ENCODE peak calls at places on chromosomes 4 and X, in five cellular contexts. S is kidney epithelial cell, M is uterus, L is hepatocyte, N is mucosa of descending colon. E is an unnamed sample.

GRCh38 chr4:118848242-118848641 is 12.3 kb upstream of the SEC24D start:
- DNase-seq in L (no peak), M (no peak), S (no peak), N (no peak), E (no peak)

GRCh38 chrX:15864629-15865028 is 10.0 kb upstream of the AP1S2 start:
- DNase-seq in L (no peak), M (no peak), N (no peak), S (no peak), E (no peak)

GRCh38 chr4:128163177-128164117 is 102.3 kb downstream of the LARP1B start:
- DNase-seq in N (no peak), L (peak; percentile 8), M (no peak), S (peak; percentile 61), E (no peak)

GRCh38 chr4:183634086-183634485 is 24.9 kb downstream of the RWDD4 start:
- DNase-seq in N (no peak), M (no peak), S (no peak), L (no peak), E (no peak)

GRCh38 chr4:149164282-149164681 is 651.4 kb downstream of the IQCM start:
- DNase-seq in S (no peak), M (no peak), L (peak; percentile 5), N (no peak), E (no peak)

GRCh38 chrX:10612215-10612614 is 8.2 kb downstream of the MID1 start:
- DNase-seq in L (no peak), S (no peak), N (no peak), M (no peak), E (no peak)

GRCh38 chr4:41185614-41186609 is 28.4 kb downstream of the APBB2 start:
- DNase-seq in L (peak; percentile 30), N (no peak), M (no peak), S (peak; percentile 77), E (no peak)

GRCh38 chrX:144006811-144007210 is 122.9 kb downstream of the UBE2NL start:
- DNase-seq in L (peak; percentile 8), S (peak; percentile 84), M (no peak), N (no peak), E (no peak)

GRCh38 chrX:113980953-113981352 is 602.9 kb upstream of the HTR2C start:
- DNase-seq in M (no peak), S (no peak), N (no peak), L (no peak), E (no peak)

GRCh38 chrX:131977619-131978018 is 45.5 kb upstream of the STK26 start:
- DNase-seq in S (no peak), M (no peak), L (no peak), N (no peak), E (no peak)

DNA sequence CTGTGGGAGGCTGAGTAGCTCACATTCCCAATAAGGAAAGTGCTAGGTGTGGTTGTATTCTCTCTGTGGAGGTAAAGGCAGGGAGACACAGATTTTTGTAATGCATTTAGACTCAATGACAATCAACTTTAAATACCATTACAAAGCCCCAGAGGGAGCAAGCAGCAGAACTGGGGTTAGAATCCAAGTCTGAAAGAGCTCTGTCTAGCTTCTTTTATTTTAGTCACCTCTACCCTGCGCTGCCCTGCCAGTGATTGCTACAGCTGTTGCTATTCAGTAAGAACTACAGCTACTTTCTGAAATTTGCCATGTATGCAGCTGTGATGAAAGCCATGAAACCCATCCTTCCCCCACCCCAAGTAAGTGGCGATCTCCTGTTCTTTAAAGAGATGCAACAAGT is 22.5 kb downstream of the SLC39A8 start:
- DNase-seq in L (no peak), M (no peak), N (no peak), S (no peak), E (no peak)
- TF ChIP-seq CTCF in L (no peak), M (no peak), N (no peak), S (no peak), E (no peak)

GRCh38 chrX:147917700-147918694 is 6.3 kb downstream of the FMR1 start:
- DNase-seq in M (no peak), L (no peak), N (no peak), S (no peak), E (no peak)
- H3K4me3 ChIP-seq in M (no peak overlapping the region), L (no peak overlapping the region), N (no peak overlapping the region), S (no peak overlapping the region), E (no peak overlapping the region)

DNA sequence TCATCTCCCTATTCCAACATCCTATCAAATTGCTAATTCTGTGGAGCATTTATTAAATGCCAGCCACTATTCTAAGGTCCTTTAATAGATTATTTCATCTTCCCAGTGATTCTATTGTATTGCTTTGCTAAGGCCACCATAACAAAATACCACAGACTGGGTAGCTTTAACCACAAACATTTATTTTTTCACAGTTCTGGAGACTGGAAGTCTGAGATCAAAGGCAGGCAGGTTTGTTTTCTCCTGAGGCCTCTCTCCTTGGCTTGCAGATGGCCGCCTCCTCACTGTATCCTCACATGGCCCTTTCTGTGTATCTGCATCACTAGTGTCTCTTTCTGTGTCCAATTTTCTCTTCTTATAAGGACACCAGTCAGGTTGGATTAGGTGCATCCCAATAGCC is 64.5 kb downstream of the CPE start:
- DNase-seq in M (no peak), N (no peak), L (no peak), S (peak; percentile 10), E (no peak)
- TF ChIP-seq CTCF in M (no peak), N (no peak), L (no peak), S (no peak), E (no peak)

GRCh38 chr4:85933306-85933640 is 426.6 kb downstream of the MAPK10 start:
- DNase-seq in M (no peak), L (peak; percentile 46), S (no peak), N (no peak), E (no peak)
- H3K4me3 ChIP-seq in M (no peak overlapping the region), L (no peak overlapping the region), S (no peak overlapping the region), N (no peak overlapping the region), E (no peak overlapping the region)

DNA sequence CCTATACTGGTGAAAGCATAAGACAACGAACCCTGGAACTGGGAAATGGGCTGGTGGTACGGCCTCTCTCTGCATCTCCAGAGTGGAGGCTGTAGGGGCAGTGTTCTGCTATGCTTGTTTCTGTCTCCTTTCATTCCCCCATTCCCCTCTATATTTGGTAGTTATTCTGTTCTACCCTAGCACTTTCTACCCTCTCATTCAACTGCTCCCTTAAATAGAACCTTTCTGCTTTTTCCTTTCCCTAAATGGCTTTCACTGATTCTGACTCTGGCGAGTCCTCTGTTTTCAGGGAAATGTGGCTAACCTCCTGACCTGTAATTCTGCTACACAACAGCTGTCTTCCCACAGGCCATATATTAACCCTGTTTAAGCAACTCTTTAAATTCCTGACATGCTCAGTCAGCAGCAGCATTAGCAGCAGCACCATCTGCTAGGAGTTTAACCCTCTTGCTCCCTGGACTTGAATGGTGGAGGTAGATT is 94.2 kb downstream of the CXCL13 start:
- DNase-seq in M (no peak), L (peak; percentile 67), S (peak; percentile 84), N (no peak), E (no peak)
- TF ChIP-seq CTCF in M (no peak), L (peak; percentile 24), S (peak; percentile 31), N (no peak), E (no peak)

GRCh38 chrX:115941388-115941787 is 229.2 kb upstream of the AGTR2 start:
- DNase-seq in S (no peak), N (no peak), L (no peak), M (no peak), E (no peak)

GRCh38 chrX:115940888-115941332 is 229.6 kb upstream of the AGTR2 start:
- DNase-seq in S (peak; percentile 4), M (peak; percentile 83), N (peak; percentile 84), L (no peak), E (peak; percentile 88)

GRCh38 chrX:115939636-115940160 is 230.8 kb upstream of the AGTR2 start:
- DNase-seq in M (no peak), L (no peak), S (no peak), N (no peak), E (no peak)

GRCh38 chrX:115939070-115939469 is 231.5 kb upstream of the AGTR2 start:
- DNase-seq in L (no peak), S (no peak), N (no peak), M (no peak), E (no peak)

GRCh38 chrX:115940348-115940747 is 230.2 kb upstream of the AGTR2 start:
- DNase-seq in S (no peak), M (no peak), L (no peak), N (no peak), E (no peak)
- H3K4me3 ChIP-seq in S (no peak overlapping the region), M (no peak overlapping the region), L (no peak overlapping the region), N (no peak overlapping the region), E (no peak overlapping the region)

GRCh38 chr4:153750197-153750817 is 9.5 kb downstream of the RNF175 start:
- DNase-seq in L (peak; percentile 91), S (peak; percentile 49), N (peak; percentile 45), M (no peak), E (peak; percentile 77)

GRCh38 chr4:153748378-153748777 is 11.4 kb downstream of the RNF175 start:
- DNase-seq in L (peak; percentile 66), S (peak; percentile 61), N (no peak), M (no peak), E (no peak)

GRCh38 chr4:153741529-153741928 is 18.3 kb downstream of the RNF175 start:
- DNase-seq in L (no peak), S (no peak), M (no peak), N (no peak), E (no peak)

GRCh38 chr4:153747406-153747805 is 12.4 kb downstream of the RNF175 start:
- DNase-seq in L (no peak), M (no peak), S (no peak), N (no peak), E (no peak)
- TF ChIP-seq CTCF in L (no peak), M (no peak), S (no peak), N (no peak), E (no peak)

GRCh38 chrX:110944793-110945466 is 149.3 kb upstream of the CHRDL1 start:
- DNase-seq in S (no peak), M (no peak), L (no peak), N (no peak), E (no peak)
- H3K4me3 ChIP-seq in S (peak overlapping the region; percentile 1), M (no peak overlapping the region), L (no peak overlapping the region), N (no peak overlapping the region), E (no peak overlapping the region)

GRCh38 chrX:121322159-121322558 is 274.7 kb downstream of the GLUD2 start:
- DNase-seq in L (no peak), S (no peak), N (peak; percentile 36), M (no peak), E (no peak)
- TF ChIP-seq CTCF in L (no peak), S (peak; percentile 7), N (no peak), M (no peak), E (no peak)

E was measured in lung.